ENCODE peak calls at places on chromosomes 2 and 18, in eight cellular contexts. S is epithelial cell of esophagus; Q is fibroblast of pulmonary artery; G is SK-N-MC; W is prostate gland; O is CD4-positive, alpha-beta memory T cell; D is A172; H is NT2/D1. C is an unnamed sample.

GRCh38 chr2:237569041-237569440 is 2.7 kb downstream of the PRLH start:
- DNase-seq in S (no peak), G (no peak), W (no peak), Q (no peak), H (no peak), O (no peak), D (no peak), C (no peak)

GRCh38 chr2:156517419-156517818 is 81.2 kb downstream of the GPD2 start:
- DNase-seq in O (no peak), H (no peak), S (peak; percentile 53), G (no peak), D (no peak), Q (peak; percentile 42), W (no peak), C (no peak)

GRCh38 chr2:118474151-118474561 is 373.3 kb downstream of the EN1 start:
- DNase-seq in Q (no peak), O (no peak), W (no peak), H (peak; percentile 42), G (no peak), D (no peak), S (no peak), C (no peak)

GRCh38 chr2:145123606-145124005 is 603.7 kb upstream of the ZEB2 start:
- DNase-seq in G (no peak), H (no peak), S (peak; percentile 11), Q (peak; percentile 64), D (no peak), W (no peak), O (no peak), C (no peak)

GRCh38 chr2:6341730-6342129 is 524.0 kb downstream of the CMPK2 start:
- DNase-seq in S (no peak), W (no peak), O (no peak), Q (no peak), D (no peak), G (no peak), H (no peak), C (no peak)

GRCh38 chr2:157324331-157324843 is 1.2 kb downstream of the ERMN start:
- DNase-seq in H (no peak), G (no peak), S (no peak), D (no peak), O (no peak), W (no peak), Q (no peak), C (no peak)

GRCh38 chr2:63054812-63055509 is 4.3 kb downstream of the OTX1 start:
- DNase-seq in Q (no peak), W (no peak), S (no peak), D (no peak), H (no peak), G (no peak), O (no peak), C (no peak)

GRCh38 chr18:56460590-56460989 is 177.8 kb downstream of the TXNL1 start:
- DNase-seq in D (no peak), S (no peak), Q (no peak), O (no peak), G (no peak), H (no peak), W (no peak), C (no peak)

GRCh38 chr2:127651987-127652550 is 6.1 kb downstream of the GPR17 start:
- DNase-seq in G (peak; percentile 28), W (no peak), S (no peak), Q (peak; percentile 52), D (no peak), O (no peak), H (no peak), C (no peak)

GRCh38 chr2:43467889-43468288 is 127.9 kb downstream of the THADA start:
- DNase-seq in S (peak; percentile 71), O (no peak), Q (no peak), H (no peak), W (no peak), D (peak; percentile 75), G (no peak), C (no peak)

GRCh38 chr2:241961454-241961853 is 91.9 kb downstream of the RTP5 start:
- DNase-seq in D (no peak), H (no peak), S (no peak), O (no peak), G (no peak), W (no peak), Q (no peak), C (no peak)

GRCh38 chr2:98775146-98775988 is 44.4 kb upstream of the MGAT4A start:
- DNase-seq in S (peak; percentile 11), D (no peak), W (peak; percentile 80), O (no peak), Q (peak; percentile 18), H (no peak), G (no peak), C (no peak)

GRCh38 chr2:138275881-138276280 is 225.7 kb upstream of the SPOPL start:
- DNase-seq in G (no peak), H (no peak), S (peak; percentile 60), Q (no peak), D (peak; percentile 48), W (no peak), O (no peak), C (no peak)

GRCh38 chr2:29723255-29724001 is 198.0 kb downstream of the ALK start:
- DNase-seq in Q (no peak), G (no peak), D (no peak), W (no peak), O (no peak), S (no peak), H (no peak), C (no peak)

GRCh38 chr18:56245856-56246575 is 392.4 kb downstream of the TXNL1 start:
- DNase-seq in H (no peak), D (peak; percentile 13), W (no peak), G (no peak), O (no peak), S (no peak), Q (peak; percentile 37), C (no peak)

GRCh38 chr2:65172994-65173790 is 43.3 kb upstream of the RAB1A start:
- DNase-seq in Q (no peak), D (no peak), G (no peak), W (no peak), O (no peak), H (no peak), S (no peak), C (no peak)

GRCh38 chr2:11863513-11864328 is 117.3 kb downstream of the LPIN1 start:
- DNase-seq in W (peak; percentile 81), G (no peak), O (peak; percentile 62), H (peak; percentile 97), D (peak; percentile 81), S (peak; percentile 87), Q (peak; percentile 99), C (peak; percentile 41)

GRCh38 chr18:64132871-64133270 is 16.0 kb downstream of the LINC00305 start:
- DNase-seq in D (no peak), S (no peak), W (no peak), H (no peak), Q (no peak), O (no peak), G (no peak), C (no peak)

GRCh38 chr2:170711774-170712652 is 3.1 kb upstream of the SP5 start:
- DNase-seq in H (no peak), O (no peak), G (no peak), S (no peak), W (no peak), D (no peak), Q (no peak), C (no peak)

GRCh38 chr2:236221798-236222197 is 42.4 kb downstream of the ASB18 start:
- DNase-seq in D (no peak), H (no peak), W (no peak), O (no peak), Q (no peak), S (no peak), G (no peak), C (no peak)

GRCh38 chr2:144511945-144512344 is 8.0 kb downstream of the ZEB2 start:
- DNase-seq in S (no peak), H (no peak), W (no peak), Q (no peak), G (no peak), D (no peak), O (no peak), C (no peak)

GRCh38 chr2:236204953-236205352 is 36.8 kb upstream of the GBX2 start:
- DNase-seq in W (no peak), Q (no peak), G (no peak), H (no peak), S (no peak), D (no peak), O (no peak), C (no peak)

C was measured in stimulated activated naive B cell treated with anti-CD40 and anti-IgM and Interleukin-4, amounts not matched to agents 10 μg/mL and 1 μg/mL and 100 μg/mL, for 72 hours.